ENCODE peak calls at places on chromosomes 7 and 10, in nine cellular contexts. One of them, this sample, is unnamed.

GRCh38 chr7:47039899-47040298 is 542.0 kb downstream of the TNS3 start:
- DNase-seq in tibial nerve: no peak
- DNase-seq in lower lobe of right lung: no peak
- DNase-seq in activated CD4-positive, alpha-beta T cell treated with anti-CD3 and anti-CD28 coated beads for 1 hour: no peak
- DNase-seq in activated CD8-positive, alpha-beta memory T cell treated with anti-CD3 and anti-CD28 coated beads for 4 hours: no peak
- DNase-seq in AG08395: peak
- DNase-seq in kidney tubule cell: no peak
- DNase-seq in A172: no peak
- DNase-seq in EH: peak
- DNase-seq in this sample: no peak

GRCh38 chr7:37329940-37330339 is 118.7 kb downstream of the ELMO1 start:
- DNase-seq in AG08395: no peak
- DNase-seq in EH: no peak
- DNase-seq in activated CD8-positive, alpha-beta memory T cell treated with anti-CD3 and anti-CD28 coated beads for 4 hours: no peak
- DNase-seq in tibial nerve: no peak
- DNase-seq in A172: no peak
- DNase-seq in lower lobe of right lung: no peak
- DNase-seq in activated CD4-positive, alpha-beta T cell treated with anti-CD3 and anti-CD28 coated beads for 1 hour: no peak
- DNase-seq in kidney tubule cell: no peak
- DNase-seq in this sample: no peak

GRCh38 chr10:120945801-120946302 is 94.7 kb downstream of the WDR11 start:
- DNase-seq in activated CD4-positive, alpha-beta T cell treated with anti-CD3 and anti-CD28 coated beads for 1 hour: no peak
- DNase-seq in AG08395: peak
- DNase-seq in lower lobe of right lung: peak
- DNase-seq in tibial nerve: no peak
- DNase-seq in A172: no peak
- DNase-seq in EH: no peak
- DNase-seq in kidney tubule cell: peak
- DNase-seq in activated CD8-positive, alpha-beta memory T cell treated with anti-CD3 and anti-CD28 coated beads for 4 hours: no peak
- DNase-seq in this sample: no peak

GRCh38 chr7:37354661-37355131 is 94.0 kb downstream of the ELMO1 start:
- DNase-seq in tibial nerve: peak
- DNase-seq in activated CD8-positive, alpha-beta memory T cell treated with anti-CD3 and anti-CD28 coated beads for 4 hours: no peak
- DNase-seq in activated CD4-positive, alpha-beta T cell treated with anti-CD3 and anti-CD28 coated beads for 1 hour: peak
- DNase-seq in lower lobe of right lung: peak
- DNase-seq in EH: no peak
- DNase-seq in AG08395: no peak
- DNase-seq in kidney tubule cell: peak
- DNase-seq in A172: peak
- DNase-seq in this sample: peak

GRCh38 chr10:30553625-30554442 is 75.7 kb downstream of the LYZL2 start:
- DNase-seq in EH: peak
- DNase-seq in lower lobe of right lung: peak
- DNase-seq in tibial nerve: peak
- DNase-seq in activated CD8-positive, alpha-beta memory T cell treated with anti-CD3 and anti-CD28 coated beads for 4 hours: no peak
- DNase-seq in activated CD4-positive, alpha-beta T cell treated with anti-CD3 and anti-CD28 coated beads for 1 hour: no peak
- DNase-seq in A172: no peak
- DNase-seq in kidney tubule cell: peak
- DNase-seq in AG08395: peak
- DNase-seq in this sample: peak

GRCh38 chr7:1460757-1461639 is 1.7 kb upstream of the MICALL2 start:
- DNase-seq in A172: peak
- DNase-seq in kidney tubule cell: peak
- DNase-seq in AG08395: peak
- DNase-seq in EH: peak
- DNase-seq in lower lobe of right lung: peak
- DNase-seq in activated CD4-positive, alpha-beta T cell treated with anti-CD3 and anti-CD28 coated beads for 1 hour: no peak
- DNase-seq in tibial nerve: peak
- DNase-seq in activated CD8-positive, alpha-beta memory T cell treated with anti-CD3 and anti-CD28 coated beads for 4 hours: no peak
- DNase-seq in this sample: no peak

GRCh38 chr7:150451833-150452431 is 1.5 kb downstream of the GIMAP8 start:
- DNase-seq in AG08395: no peak
- DNase-seq in lower lobe of right lung: no peak
- DNase-seq in EH: no peak
- DNase-seq in kidney tubule cell: no peak
- DNase-seq in tibial nerve: no peak
- DNase-seq in activated CD8-positive, alpha-beta memory T cell treated with anti-CD3 and anti-CD28 coated beads for 4 hours: no peak
- DNase-seq in A172: no peak
- DNase-seq in activated CD4-positive, alpha-beta T cell treated with anti-CD3 and anti-CD28 coated beads for 1 hour: no peak
- DNase-seq in this sample: no peak

GRCh38 chr10:117684673-117685211 is 142.2 kb downstream of the EMX2 start:
- DNase-seq in A172: peak
- DNase-seq in EH: no peak
- DNase-seq in lower lobe of right lung: peak
- DNase-seq in activated CD8-positive, alpha-beta memory T cell treated with anti-CD3 and anti-CD28 coated beads for 4 hours: no peak
- DNase-seq in AG08395: peak
- DNase-seq in tibial nerve: no peak
- DNase-seq in kidney tubule cell: peak
- DNase-seq in activated CD4-positive, alpha-beta T cell treated with anti-CD3 and anti-CD28 coated beads for 1 hour: no peak
- DNase-seq in this sample: peak

GRCh38 chr10:130709415-130709814 is 573.2 kb downstream of the GLRX3 start:
- DNase-seq in activated CD8-positive, alpha-beta memory T cell treated with anti-CD3 and anti-CD28 coated beads for 4 hours: no peak
- DNase-seq in activated CD4-positive, alpha-beta T cell treated with anti-CD3 and anti-CD28 coated beads for 1 hour: no peak
- DNase-seq in EH: no peak
- DNase-seq in kidney tubule cell: no peak
- DNase-seq in A172: no peak
- DNase-seq in tibial nerve: no peak
- DNase-seq in lower lobe of right lung: no peak
- DNase-seq in AG08395: no peak
- DNase-seq in this sample: no peak

GRCh38 chr7:55250313-55250712 is 114.8 kb upstream of the LANCL2 start:
- DNase-seq in EH: peak
- DNase-seq in tibial nerve: no peak
- DNase-seq in lower lobe of right lung: no peak
- DNase-seq in A172: peak
- DNase-seq in AG08395: no peak
- DNase-seq in kidney tubule cell: peak
- DNase-seq in activated CD4-positive, alpha-beta T cell treated with anti-CD3 and anti-CD28 coated beads for 1 hour: no peak
- DNase-seq in activated CD8-positive, alpha-beta memory T cell treated with anti-CD3 and anti-CD28 coated beads for 4 hours: no peak
- DNase-seq in this sample: peak

GRCh38 chr10:113169111-113169510 is 219.1 kb downstream of the TCF7L2 start:
- DNase-seq in activated CD4-positive, alpha-beta T cell treated with anti-CD3 and anti-CD28 coated beads for 1 hour: no peak
- DNase-seq in activated CD8-positive, alpha-beta memory T cell treated with anti-CD3 and anti-CD28 coated beads for 4 hours: no peak
- DNase-seq in EH: no peak
- DNase-seq in lower lobe of right lung: no peak
- DNase-seq in tibial nerve: no peak
- DNase-seq in A172: no peak
- DNase-seq in kidney tubule cell: no peak
- DNase-seq in AG08395: no peak
- DNase-seq in this sample: no peak

GRCh38 chr10:98659951-98660350 is 213.2 kb upstream of the HPS1 start:
- DNase-seq in tibial nerve: peak
- DNase-seq in A172: no peak
- DNase-seq in lower lobe of right lung: no peak
- DNase-seq in EH: no peak
- DNase-seq in activated CD4-positive, alpha-beta T cell treated with anti-CD3 and anti-CD28 coated beads for 1 hour: no peak
- DNase-seq in kidney tubule cell: no peak
- DNase-seq in AG08395: no peak
- DNase-seq in activated CD8-positive, alpha-beta memory T cell treated with anti-CD3 and anti-CD28 coated beads for 4 hours: no peak
- DNase-seq in this sample: no peak

This sample was measured in suprapubic skin.